ENCODE peak calls at places on chromosomes 7 and 10, in five cellular contexts. R is fibroblast of lung; B is tibial nerve; K is naive thymus-derived CD4-positive, alpha-beta T cell; U is pancreas. J is an unnamed sample.
A peak's percentile ranks its signal among the peaks of the same experiment; 100 is the strongest.

GRCh38 chr10:122740640-122741039 is 41.0 kb upstream of the C10orf120 start:
- DNase-seq in K (no peak), U (no peak), R (no peak), B (no peak), J (no peak)

GRCh38 chr7:5425507-5426225 is 2.0 kb upstream of the TNRC18 start:
- DNase-seq in K (no peak), R (peak; percentile 86), U (peak; percentile 70), B (peak; percentile 65), J (no peak)

GRCh38 chr7:32616625-32617024 is 121.3 kb downstream of the AVL9 start:
- DNase-seq in U (no peak), K (no peak), B (peak; percentile 22), R (peak; percentile 94), J (no peak)

GRCh38 chr7:80478683-80479082 is 33.2 kb downstream of the GNAT3 start:
- DNase-seq in R (peak; percentile 82), B (no peak), U (no peak), K (no peak), J (no peak)

GRCh38 chr10:75596930-75597629 is 165.7 kb downstream of the LRMDA start:
- DNase-seq in R (no peak), K (no peak), U (no peak), B (no peak), J (no peak)

GRCh38 chr7:157514306-157514705 is 177.5 kb downstream of the DNAJB6 start:
- DNase-seq in B (no peak), R (no peak), K (no peak), U (peak; percentile 21), J (no peak)

GRCh38 chr10:51144161-51144781 is 70.0 kb downstream of the PRKG1 start:
- DNase-seq in B (no peak), U (no peak), R (no peak), K (no peak), J (no peak)

GRCh38 chr10:44333511-44333910 is 51.4 kb downstream of the CXCL12 start:
- DNase-seq in U (no peak), B (no peak), R (no peak), K (no peak), J (no peak)

GRCh38 chr7:7672545-7673239 is 32.1 kb downstream of the UMAD1 start:
- DNase-seq in K (no peak), R (no peak), B (no peak), U (no peak), J (no peak)

GRCh38 chr7:117269417-117269816 is 53.4 kb downstream of the WNT2 start:
- DNase-seq in B (no peak), R (peak; percentile 98), U (no peak), K (no peak), J (no peak)

GRCh38 chr10:132104471-132105301 is 38.9 kb downstream of the JAKMIP3 start:
- DNase-seq in U (no peak), K (no peak), R (no peak), B (no peak), J (no peak)

GRCh38 chr7:142646274-142646895 is 102.9 kb upstream of the PRSS1 start:
- DNase-seq in K (no peak), B (no peak), U (no peak), R (no peak), J (no peak)

GRCh38 chr10:86673216-86673826 is 5.0 kb downstream of the LDB3 start:
- DNase-seq in B (no peak), U (no peak), K (no peak), R (no peak), J (no peak)
- H3K4me1 ChIP-seq in B (peaks cover 29% of the 10 kb centered on the region), U (no peaks in the 10 kb centered on the region), K (no peaks in the 10 kb centered on the region), R (no peaks in the 10 kb centered on the region), J (no peaks in the 10 kb centered on the region)

GRCh38 chr10:120486671-120487205 is 29.7 kb downstream of the PLPP4 start:
- DNase-seq in K (no peak), B (no peak), R (no peak), U (no peak), J (no peak)
- H3K4me3 ChIP-seq in K (no peak overlapping the region), B (no peak overlapping the region), R (no peak overlapping the region), U (no peak overlapping the region), J (no peak overlapping the region)

GRCh38 chr7:99098824-99099498 is 44.9 kb downstream of the SMURF1 start:
- DNase-seq in R (no peak), K (no peak), B (no peak), U (no peak), J (no peak)

GRCh38 chr7:99096124-99096887 is 47.6 kb downstream of the SMURF1 start:
- DNase-seq in R (no peak), K (no peak), B (no peak), U (no peak), J (no peak)

GRCh38 chr7:99099499-99100077 is 44.3 kb downstream of the SMURF1 start:
- DNase-seq in R (no peak), B (no peak), K (no peak), U (no peak), J (no peak)

GRCh38 chr7:99097730-99098129 is 46.2 kb downstream of the SMURF1 start:
- DNase-seq in R (no peak), B (no peak), K (no peak), U (no peak), J (no peak)

DNA sequence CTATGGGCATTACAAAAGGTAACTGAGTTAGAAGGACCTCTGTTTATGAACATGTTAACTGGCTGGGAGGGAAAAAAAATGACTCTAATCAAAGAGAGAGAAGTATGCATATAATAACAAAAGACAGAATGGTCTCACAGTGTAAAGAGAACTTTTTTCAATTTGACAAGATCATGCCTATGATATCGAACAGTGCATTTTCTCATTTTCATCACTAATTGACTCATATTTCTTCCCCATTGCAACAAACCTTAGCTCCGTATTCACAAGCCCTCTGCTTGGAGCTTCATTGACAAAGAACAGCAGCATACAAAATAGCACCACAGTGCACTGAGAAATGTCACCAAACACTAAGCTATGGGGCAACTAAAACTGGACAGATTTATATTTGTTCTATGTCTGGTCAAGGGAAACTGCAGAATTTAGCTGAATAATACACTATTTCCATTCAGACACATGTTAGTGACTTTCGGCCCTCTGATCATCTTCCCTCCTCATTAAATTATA is 45.5 kb downstream of the SMURF1 start:
- DNase-seq in U (no peak), R (no peak), K (no peak), B (no peak), J (no peak)
- H3K27ac ChIP-seq in U (peak overlapping the region; percentile 44), R (peak overlapping the region; percentile 66), K (no peak overlapping the region), B (peak overlapping the region; percentile 90), J (no peak overlapping the region)

GRCh38 chr7:47148541-47149207 is 433.2 kb downstream of the TNS3 start:
- DNase-seq in B (no peak), K (no peak), U (no peak), R (peak; percentile 35), J (no peak)

GRCh38 chr7:47149208-47149864 is 432.6 kb downstream of the TNS3 start:
- DNase-seq in K (no peak), B (no peak), U (no peak), R (no peak), J (no peak)

GRCh38 chr7:47152307-47152706 is 429.6 kb downstream of the TNS3 start:
- DNase-seq in R (no peak), B (no peak), U (no peak), K (no peak), J (no peak)

GRCh38 chr7:47149971-47150370 is 431.9 kb downstream of the TNS3 start:
- DNase-seq in R (no peak), K (no peak), B (no peak), U (no peak), J (no peak)

DNA sequence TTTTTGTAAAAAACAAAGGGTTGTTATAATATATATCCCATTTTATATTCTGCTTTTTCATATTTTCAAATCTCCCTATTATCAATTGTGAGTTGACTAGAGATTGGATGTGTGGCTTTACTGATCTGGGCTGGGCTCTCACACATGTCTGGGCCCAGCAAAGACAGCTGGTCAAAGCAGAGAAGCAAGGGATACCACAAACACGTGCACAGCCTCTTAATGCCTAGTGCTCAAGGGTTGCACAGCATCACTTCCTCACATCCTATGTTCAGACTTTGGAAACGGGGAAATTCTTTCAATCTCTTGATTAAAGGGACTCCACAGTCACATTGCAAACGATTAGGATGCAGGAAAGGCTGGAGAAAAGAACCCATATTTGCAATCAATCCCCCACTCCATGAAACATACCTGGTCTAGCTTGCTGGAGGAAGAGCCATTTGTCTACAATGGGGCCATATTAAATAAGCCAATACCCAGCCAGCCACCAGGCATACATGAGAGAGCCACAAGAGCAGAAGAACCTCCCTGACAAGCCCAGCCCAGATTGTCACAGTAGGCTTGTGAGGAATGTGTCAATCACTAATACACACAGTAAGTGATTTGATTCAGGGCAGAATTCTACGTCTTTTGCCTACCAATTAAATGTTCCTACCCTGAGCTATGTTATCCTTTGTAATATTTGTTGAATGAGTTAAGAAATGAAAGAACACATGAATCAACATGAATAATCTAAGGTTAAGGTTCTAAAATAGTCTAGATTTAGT is 431.2 kb downstream of the TNS3 start:
- DNase-seq in R (no peak), B (no peak), U (no peak), K (no peak), J (no peak)
- H3K4me1 ChIP-seq in R (peaks cover 16% of the 10 kb centered on the region), B (peaks cover 37% of the 10 kb centered on the region), U (peaks cover 35% of the 10 kb centered on the region), K (no peaks in the 10 kb centered on the region), J (no peaks in the 10 kb centered on the region)

GRCh38 chr10:86526606-86527005 is 5.0 kb upstream of the WAPL start:
- DNase-seq in R (no peak), K (no peak), B (no peak), U (no peak), J (no peak)

GRCh38 chr10:86521620-86522384 is at the start of gene WAPL:
- DNase-seq in K (peak; percentile 94), R (peak; percentile 90), B (peak; percentile 90), U (peak; percentile 97), J (peak; percentile 93)

GRCh38 chr10:86522385-86522855 is 828 bp upstream of the WAPL start:
- DNase-seq in K (peak; percentile 25), B (no peak), R (no peak), U (no peak), J (no peak)

GRCh38 chr10:86523348-86523747 is 1.8 kb upstream of the WAPL start:
- DNase-seq in U (no peak), B (no peak), K (no peak), R (peak; percentile 17), J (no peak)

GRCh38 chr10:86524225-86524982 is 2.8 kb upstream of the WAPL start:
- DNase-seq in K (no peak), U (no peak), B (no peak), R (no peak), J (no peak)
- H3K4me3 ChIP-seq in K (no peak overlapping the region), U (no peak overlapping the region), B (no peak overlapping the region), R (no peak overlapping the region), J (no peak overlapping the region)

GRCh38 chr10:68560916-68561691 is 967 bp downstream of the TET1 start:
- DNase-seq in K (peak; percentile 1), B (peak; percentile 7), U (peak; percentile 63), R (peak; percentile 34), J (no peak)
- H3K27ac ChIP-seq in K (no peak overlapping the region), B (peak overlapping the region; percentile 70), U (no peak overlapping the region), R (peak overlapping the region; percentile 50), J (peak overlapping the region; percentile 78)

DNA sequence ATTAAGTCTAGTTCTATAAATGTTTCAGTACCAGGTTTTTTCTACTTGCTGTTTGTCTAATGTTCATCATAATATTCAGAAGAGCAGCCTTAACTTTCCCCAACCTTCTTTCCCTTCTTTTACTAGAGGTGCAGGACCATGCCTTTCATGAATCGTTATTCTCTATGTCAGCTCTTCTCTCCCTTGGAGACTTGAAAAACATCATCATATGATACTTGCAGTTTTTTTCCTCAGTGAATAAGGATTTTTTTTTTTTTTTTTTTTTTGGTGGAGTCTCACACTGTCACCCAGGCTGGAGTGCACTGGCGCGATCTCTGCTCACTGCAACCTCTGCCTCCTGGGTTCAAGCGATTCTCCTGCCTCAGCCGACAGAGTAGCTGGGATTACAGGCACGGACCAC is 30.1 kb downstream of the SMNDC1 start:
- DNase-seq in U (no peak), R (no peak), K (no peak), B (no peak), J (no peak)
- H3K4me1 ChIP-seq in U (peaks cover 7% of the 10 kb centered on the region), R (no peaks in the 10 kb centered on the region), K (peaks cover 15% of the 10 kb centered on the region), B (peaks cover 81% of the 10 kb centered on the region), J (peaks cover 24% of the 10 kb centered on the region)

J was measured in CD8-positive, alpha-beta memory T cell.